ENCODE peak calls at places on chromosomes 6 and 20, in seven cellular contexts. U, R, E, X, O, L and T are unnamed samples.
A peak's percentile ranks its signal among the peaks of the same experiment; 100 is the strongest.

GRCh38 chr6:17705778-17706579 is 746 bp downstream of the NUP153 start:
- DNase-seq in U (peak; percentile 79), X (peak; percentile 47), L (peak; percentile 81), R (peak; percentile 78), O (peak; percentile 51), E (peak; percentile 81), T (peak; percentile 77)

GRCh38 chr20:18506744-18507143 is 996 bp upstream of the SEC23B start:
- DNase-seq in R (no peak), O (no peak), X (no peak), U (no peak), L (no peak), E (no peak), T (no peak)

GRCh38 chr6:73519943-73520687 is 717 bp downstream of the EEF1A1 start:
- DNase-seq in R (peak; percentile 85), U (peak; percentile 76), O (peak; percentile 68), L (peak; percentile 90), E (peak; percentile 76), X (peak; percentile 79), T (peak; percentile 71)

GRCh38 chr6:73121421-73121993 is 103.8 kb downstream of the KHDC1L start:
- DNase-seq in E (no peak), R (no peak), L (no peak), X (no peak), U (no peak), O (no peak), T (no peak)

GRCh38 chr20:10201321-10201870 is 17.2 kb upstream of the SNAP25 start:
- DNase-seq in O (no peak), R (no peak), U (no peak), E (no peak), X (no peak), L (no peak), T (no peak)

GRCh38 chr20:34536798-34537394 is 20.7 kb downstream of the DYNLRB1 start:
- DNase-seq in L (no peak), U (no peak), R (peak; percentile 65), X (no peak), E (no peak), O (no peak), T (peak; percentile 64)

GRCh38 chr6:159042003-159042823 is 2.6 kb downstream of the TAGAP start:
- DNase-seq in U (peak; percentile 74), O (peak; percentile 63), X (peak; percentile 67), L (no peak), E (peak; percentile 92), R (no peak), T (peak; percentile 56)

GRCh38 chr6:21588812-21589811 is 4.4 kb upstream of the SOX4 start:
- DNase-seq in E (peak; percentile 71), R (peak; percentile 91), X (peak; percentile 78), O (peak; percentile 79), U (peak; percentile 90), L (peak; percentile 89), T (peak; percentile 53)

GRCh38 chr6:34680802-34681515 is 15.6 kb downstream of the ILRUN start:
- DNase-seq in O (no peak), E (no peak), U (no peak), R (no peak), L (no peak), X (peak; percentile 51), T (no peak)

GRCh38 chr20:58870293-58871014 is 17.9 kb downstream of the GNAS start:
- DNase-seq in U (no peak), X (peak; percentile 64), O (peak; percentile 65), E (peak; percentile 50), R (peak; percentile 68), L (peak; percentile 77), T (no peak)

GRCh38 chr20:13819885-13820645 is 35.2 kb downstream of the NDUFAF5 start:
- DNase-seq in L (no peak), E (peak; percentile 26), R (no peak), O (peak; percentile 30), X (peak; percentile 36), U (no peak), T (no peak)

GRCh38 chr20:58580493-58580835 is 65.3 kb upstream of the APCDD1L start:
- DNase-seq in R (no peak), L (peak; percentile 59), U (no peak), O (no peak), X (no peak), E (no peak), T (no peak)

GRCh38 chr6:63672582-63673129 is 37.1 kb downstream of the PHF3 start:
- DNase-seq in L (no peak), R (no peak), X (no peak), O (no peak), U (no peak), E (no peak), T (no peak)

GRCh38 chr6:36333889-36334288 is 2.8 kb downstream of the BNIP5 start:
- DNase-seq in X (no peak), U (no peak), R (no peak), O (no peak), L (no peak), E (no peak), T (no peak)

GRCh38 chr6:19705606-19706005 is 131.6 kb upstream of the ID4 start:
- DNase-seq in L (no peak), O (no peak), U (no peak), R (no peak), X (no peak), E (no peak), T (no peak)

GRCh38 chr20:38075161-38075998 is 41.8 kb downstream of the RPRD1B start:
- DNase-seq in R (no peak), U (no peak), L (no peak), E (no peak), X (no peak), O (no peak), T (no peak)

GRCh38 chr20:54668271-54669053 is 193.1 kb downstream of the DOK5 start:
- DNase-seq in E (peak; percentile 4), O (no peak), L (no peak), X (no peak), U (no peak), R (no peak), T (no peak)

GRCh38 chr20:41172296-41173140 is 35.2 kb downstream of the PLCG1 start:
- DNase-seq in E (no peak), L (peak; percentile 69), X (peak; percentile 47), O (peak; percentile 19), R (no peak), U (peak; percentile 31), T (no peak)

GRCh38 chr20:49792006-49792405 is 20.6 kb upstream of the SLC9A8 start:
- DNase-seq in O (no peak), R (no peak), X (no peak), U (no peak), E (no peak), L (no peak), T (no peak)

GRCh38 chr6:154403803-154404202 is 47.2 kb upstream of the IPCEF1 start:
- DNase-seq in U (no peak), E (no peak), R (no peak), L (no peak), X (no peak), O (no peak), T (no peak)

GRCh38 chr20:53406580-53406979 is 187.1 kb downstream of the ZNF217 start:
- DNase-seq in R (no peak), U (no peak), O (no peak), L (no peak), E (no peak), X (no peak), T (no peak)
- H3K27ac ChIP-seq in R (no peak overlapping the region), U (no peak overlapping the region), O (no peak overlapping the region), L (no peak overlapping the region), E (no peak overlapping the region), X (no peak overlapping the region), T (no peak overlapping the region)

DNA sequence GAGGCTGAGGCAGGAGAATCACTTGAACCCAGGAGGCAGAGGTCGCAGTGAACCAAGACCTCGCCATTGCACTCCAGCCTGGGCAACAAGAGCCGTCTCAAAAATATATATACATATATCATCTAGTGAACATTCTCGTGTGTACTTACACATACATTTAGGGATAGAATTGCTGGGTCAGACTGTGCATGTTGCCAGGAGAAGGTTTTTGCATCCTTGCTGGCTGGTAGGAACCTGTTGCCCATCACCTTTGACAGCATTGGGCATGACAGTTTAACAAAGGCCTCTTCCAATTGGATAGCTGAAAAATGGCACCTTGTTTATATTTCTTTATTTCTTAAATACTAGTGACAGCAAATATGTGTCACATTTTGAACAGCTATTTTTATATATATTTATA is 5.4 kb downstream of the AAR2 start:
- DNase-seq in O (no peak), L (no peak), U (no peak), R (no peak), E (no peak), X (no peak), T (no peak)
- H3K36me3 ChIP-seq in O (peaks cover 5% of the 10 kb centered on the region), L (peaks cover 73% of the 10 kb centered on the region), U (no peaks in the 10 kb centered on the region), R (peaks cover 74% of the 10 kb centered on the region), E (peaks cover 66% of the 10 kb centered on the region), X (peaks cover 56% of the 10 kb centered on the region), T (peaks cover 51% of the 10 kb centered on the region)

GRCh38 chr20:44765091-44765490 is 19.4 kb downstream of the KCNK15 start:
- DNase-seq in L (no peak), R (no peak), O (no peak), U (no peak), X (no peak), E (no peak), T (no peak)
- H3K27me3 ChIP-seq in L (no peaks in the 10 kb centered on the region), R (peaks cover 3% of the 10 kb centered on the region), O (peaks cover 12% of the 10 kb centered on the region), U (no peaks in the 10 kb centered on the region), X (no peaks in the 10 kb centered on the region), E (peaks cover 2% of the 10 kb centered on the region), T (no peaks in the 10 kb centered on the region)

GRCh38 chr20:16571333-16571732 is 1.9 kb downstream of the KIF16B start:
- DNase-seq in R (no peak), O (no peak), L (no peak), E (no peak), U (no peak), X (no peak), T (no peak)

GRCh38 chr20:16576219-16576618 is 3.0 kb upstream of the KIF16B start:
- DNase-seq in E (no peak), X (no peak), L (no peak), O (no peak), U (no peak), R (peak; percentile 27), T (no peak)

GRCh38 chr20:16575390-16576140 is 2.3 kb upstream of the KIF16B start:
- DNase-seq in R (peak; percentile 20), O (no peak), U (no peak), L (no peak), E (no peak), X (no peak), T (no peak)

GRCh38 chr20:16574656-16575355 is 1.6 kb upstream of the KIF16B start:
- DNase-seq in X (peak; percentile 85), L (peak; percentile 94), U (peak; percentile 92), R (peak; percentile 94), O (peak; percentile 67), E (peak; percentile 72), T (peak; percentile 77)

DNA sequence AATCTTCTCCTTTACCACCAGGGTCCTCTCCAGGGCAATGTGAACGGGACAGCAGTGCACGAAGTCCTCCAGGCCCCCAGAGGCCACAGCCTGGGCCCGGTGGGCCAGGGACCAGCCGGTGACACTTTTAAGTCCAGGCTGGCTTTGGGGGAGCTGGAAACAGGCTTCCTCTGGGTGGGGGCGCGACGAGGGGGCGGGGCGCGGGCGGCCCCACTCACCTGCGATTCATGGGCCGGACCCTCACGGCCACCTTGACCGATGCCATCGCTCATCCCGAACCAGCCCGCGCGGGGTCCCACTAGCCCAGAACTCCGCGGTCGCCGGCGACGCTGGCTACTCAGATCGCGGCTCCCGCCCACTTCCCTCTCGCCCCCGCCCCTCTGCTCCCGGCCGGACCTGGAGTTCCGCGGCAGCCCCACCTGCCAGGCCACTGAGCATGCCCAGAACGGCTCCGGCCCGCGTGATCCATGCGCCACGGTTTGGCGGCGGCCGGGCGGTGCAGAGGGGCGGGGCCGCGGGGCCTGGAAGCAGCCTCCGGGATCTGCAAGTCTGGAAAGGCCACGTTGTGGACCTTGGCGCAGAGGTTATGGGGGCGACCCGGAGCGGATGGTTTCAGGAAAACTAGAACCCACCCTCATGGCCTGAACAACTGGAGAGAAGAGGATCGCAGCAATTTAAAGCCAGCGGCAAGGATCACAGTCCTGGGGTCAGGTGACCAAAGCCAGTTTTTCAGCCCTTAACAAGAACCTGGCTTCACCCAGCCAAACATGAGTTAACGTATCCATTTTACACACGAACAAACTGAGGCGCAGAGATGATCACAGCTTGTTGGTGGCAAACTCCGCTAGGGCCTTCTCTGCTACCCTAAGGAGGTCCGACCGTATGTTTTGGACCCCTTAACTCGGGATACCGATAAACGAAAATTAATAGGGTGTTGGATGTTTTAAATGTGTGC is at the start of gene KIF16B:
- DNase-seq in L (peak; percentile 96), E (peak; percentile 76), U (peak; percentile 93), O (peak; percentile 90), X (peak; percentile 90), R (peak; percentile 94), T (peak; percentile 77)
- H3K27ac ChIP-seq in L (peak within 1 kb of the TSS; percentile 89), E (peak within 1 kb of the TSS; percentile 50), U (peak within 1 kb of the TSS; percentile 69), O (peak within 1 kb of the TSS; percentile 94), X (peak within 1 kb of the TSS; percentile 71), R (peak within 1 kb of the TSS; percentile 81), T (peak within 1 kb of the TSS; percentile 48)